ENCODE peak calls at places on chromosomes 13 and 19, in five cellular contexts. One of them, this sample, is unnamed.

GRCh38 chr13:47413112-47413511 is 516.3 kb upstream of the HTR2A start:
- DNase-seq in RWPE1: no peak
- DNase-seq in AG04450: no peak
- DNase-seq in AG10803: peak; percentile 66
- DNase-seq in GM12878: no peak
- DNase-seq in this sample: no peak

GRCh38 chr13:112704634-112705145 is 14.9 kb downstream of the ATP11A start:
- DNase-seq in RWPE1: no peak
- DNase-seq in AG04450: no peak
- DNase-seq in AG10803: no peak
- DNase-seq in GM12878: no peak
- DNase-seq in this sample: no peak

GRCh38 chr13:67143544-67144115 is 86.5 kb downstream of the PCDH9 start:
- DNase-seq in RWPE1: no peak
- DNase-seq in AG04450: no peak
- DNase-seq in AG10803: no peak
- DNase-seq in GM12878: no peak
- DNase-seq in this sample: no peak

GRCh38 chr13:53201454-53202225 is 173.0 kb downstream of the OLFM4 start:
- DNase-seq in RWPE1: peak; percentile 9
- DNase-seq in AG04450: no peak
- DNase-seq in AG10803: no peak
- DNase-seq in GM12878: no peak
- DNase-seq in this sample: no peak

GRCh38 chr19:28208745-28209144 is 1004.2 kb downstream of the UQCRFS1 start:
- DNase-seq in RWPE1: no peak
- DNase-seq in AG04450: no peak
- DNase-seq in AG10803: peak; percentile 2
- DNase-seq in GM12878: no peak
- DNase-seq in this sample: no peak

GRCh38 chr13:94707400-94708021 is 4.8 kb downstream of the SOX21 start:
- DNase-seq in RWPE1: peak; percentile 13
- DNase-seq in AG04450: no peak
- DNase-seq in AG10803: no peak
- DNase-seq in GM12878: no peak
- DNase-seq in this sample: no peak

GRCh38 chr13:31968473-31968872 is 63.1 kb upstream of the FRY start:
- DNase-seq in RWPE1: no peak
- DNase-seq in AG04450: no peak
- DNase-seq in AG10803: no peak
- DNase-seq in GM12878: no peak
- DNase-seq in this sample: no peak

GRCh38 chr19:35556846-35557538 is 6.5 kb downstream of the ATP4A start:
- DNase-seq in RWPE1: no peak
- DNase-seq in AG04450: no peak
- DNase-seq in AG10803: no peak
- DNase-seq in GM12878: no peak
- DNase-seq in this sample: no peak

GRCh38 chr19:1135454-1135853 is 31.7 kb downstream of the GPX4 start:
- DNase-seq in RWPE1: no peak
- DNase-seq in AG04450: no peak
- DNase-seq in AG10803: no peak
- DNase-seq in GM12878: no peak
- DNase-seq in this sample: no peak

GRCh38 chr13:98438246-98439135 is 138.4 kb downstream of the STK24 start:
- DNase-seq in RWPE1: no peak
- DNase-seq in AG04450: no peak
- DNase-seq in AG10803: no peak
- DNase-seq in GM12878: no peak
- DNase-seq in this sample: no peak

GRCh38 chr13:50893211-50893852 is 16.3 kb upstream of the RNASEH2B start:
- DNase-seq in RWPE1: no peak
- DNase-seq in AG04450: no peak
- DNase-seq in AG10803: peak; percentile 52
- DNase-seq in GM12878: no peak
- DNase-seq in this sample: no peak

GRCh38 chr19:30449191-30449590 is 77.0 kb downstream of the ZNF536 start:
- DNase-seq in RWPE1: no peak
- DNase-seq in AG04450: no peak
- DNase-seq in AG10803: peak; percentile 34
- DNase-seq in GM12878: no peak
- DNase-seq in this sample: no peak

GRCh38 chr13:24284876-24285275 is 24.5 kb upstream of the C1QTNF9 start:
- DNase-seq in RWPE1: no peak
- DNase-seq in AG04450: no peak
- DNase-seq in AG10803: no peak
- DNase-seq in GM12878: no peak
- DNase-seq in this sample: no peak

GRCh38 chr19:5369962-5370367 is 29.4 kb upstream of the PTPRS start:
- DNase-seq in RWPE1: no peak
- DNase-seq in AG04450: no peak
- DNase-seq in AG10803: no peak
- DNase-seq in GM12878: no peak
- DNase-seq in this sample: peak; percentile 18

GRCh38 chr19:30428856-30429255 is 56.7 kb downstream of the ZNF536 start:
- DNase-seq in RWPE1: no peak
- DNase-seq in AG04450: no peak
- DNase-seq in AG10803: no peak
- DNase-seq in GM12878: no peak
- DNase-seq in this sample: no peak

GRCh38 chr13:95243207-95243606 is 58.0 kb downstream of the ABCC4 start:
- DNase-seq in RWPE1: no peak
- DNase-seq in AG04450: no peak
- DNase-seq in AG10803: no peak
- DNase-seq in GM12878: no peak
- DNase-seq in this sample: no peak

GRCh38 chr19:806815-807421 is 9.7 kb downstream of the PTBP1 start:
- DNase-seq in RWPE1: no peak
- DNase-seq in AG04450: no peak
- DNase-seq in AG10803: no peak
- DNase-seq in GM12878: no peak
- DNase-seq in this sample: no peak

GRCh38 chr19:56720281-56720680 is 48.7 kb upstream of the ZNF835 start:
- DNase-seq in RWPE1: no peak
- DNase-seq in AG04450: no peak
- DNase-seq in AG10803: no peak
- DNase-seq in GM12878: no peak
- DNase-seq in this sample: no peak

GRCh38 chr13:95457294-95457693 is 95.2 kb upstream of the CLDN10 start:
- DNase-seq in RWPE1: no peak
- DNase-seq in AG04450: no peak
- DNase-seq in AG10803: no peak
- DNase-seq in GM12878: peak; percentile 89
- DNase-seq in this sample: no peak

GRCh38 chr13:78499802-78500201 is 103.5 kb downstream of the POU4F1 start:
- DNase-seq in RWPE1: no peak
- DNase-seq in AG04450: no peak
- DNase-seq in AG10803: no peak
- DNase-seq in GM12878: no peak
- DNase-seq in this sample: no peak

GRCh38 chr13:46530084-46530935 is 22.7 kb upstream of the LRCH1 start:
- DNase-seq in RWPE1: no peak
- DNase-seq in AG04450: no peak
- DNase-seq in AG10803: peak; percentile 22
- DNase-seq in GM12878: no peak
- DNase-seq in this sample: no peak

GRCh38 chr13:38394777-38395504 is 45.3 kb downstream of the UFM1 start:
- DNase-seq in RWPE1: no peak
- DNase-seq in AG04450: no peak
- DNase-seq in AG10803: peak; percentile 52
- DNase-seq in GM12878: no peak
- DNase-seq in this sample: no peak

GRCh38 chr13:82701021-82701420 is 1181.3 kb downstream of the SLITRK1 start:
- DNase-seq in RWPE1: no peak
- DNase-seq in AG04450: no peak
- DNase-seq in AG10803: no peak
- DNase-seq in GM12878: no peak
- DNase-seq in this sample: no peak

GRCh38 chr13:111186305-111186930 is 71.3 kb downstream of the ARHGEF7 start:
- DNase-seq in RWPE1: no peak
- DNase-seq in AG04450: no peak
- DNase-seq in AG10803: no peak
- DNase-seq in GM12878: no peak
- DNase-seq in this sample: no peak

GRCh38 chr13:82358284-82358683 is 1524.0 kb downstream of the SLITRK1 start:
- DNase-seq in RWPE1: no peak
- DNase-seq in AG04450: no peak
- DNase-seq in AG10803: no peak
- DNase-seq in GM12878: no peak
- DNase-seq in this sample: no peak

GRCh38 chr13:80132741-80133601 is 208.0 kb downstream of the SPRY2 start:
- DNase-seq in RWPE1: no peak
- DNase-seq in AG04450: no peak
- DNase-seq in AG10803: peak; percentile 38
- DNase-seq in GM12878: no peak
- DNase-seq in this sample: no peak

GRCh38 chr19:18499055-18499775 is 22.7 kb downstream of the ELL start:
- DNase-seq in RWPE1: no peak
- DNase-seq in AG04450: no peak
- DNase-seq in AG10803: no peak
- DNase-seq in GM12878: no peak
- DNase-seq in this sample: no peak

GRCh38 chr13:54980651-54981050 is 1952.0 kb downstream of the OLFM4 start:
- DNase-seq in RWPE1: no peak
- DNase-seq in AG04450: no peak
- DNase-seq in AG10803: no peak
- DNase-seq in GM12878: no peak
- DNase-seq in this sample: no peak

GRCh38 chr13:41590643-41591042 is 133.3 kb downstream of the RGCC start:
- DNase-seq in RWPE1: peak; percentile 44
- DNase-seq in AG04450: no peak
- DNase-seq in AG10803: no peak
- DNase-seq in GM12878: no peak
- DNase-seq in this sample: no peak

GRCh38 chr13:74066937-74067336 is 67.3 kb downstream of the KLF12 start:
- DNase-seq in RWPE1: no peak
- DNase-seq in AG04450: no peak
- DNase-seq in AG10803: no peak
- DNase-seq in GM12878: no peak
- DNase-seq in this sample: no peak

GRCh38 chr19:35006999-35007365 is 6.9 kb downstream of the GRAMD1A start:
- DNase-seq in RWPE1: no peak
- DNase-seq in AG04450: no peak
- DNase-seq in AG10803: no peak
- DNase-seq in GM12878: no peak
- DNase-seq in this sample: no peak

GRCh38 chr13:27659466-27659865 is 37.8 kb downstream of the POLR1D start:
- DNase-seq in RWPE1: no peak
- DNase-seq in AG04450: no peak
- DNase-seq in AG10803: no peak
- DNase-seq in GM12878: no peak
- DNase-seq in this sample: no peak

GRCh38 chr19:45636275-45636674 is 2.9 kb downstream of the EML2 start:
- DNase-seq in RWPE1: no peak
- DNase-seq in AG04450: no peak
- DNase-seq in AG10803: no peak
- DNase-seq in GM12878: no peak
- DNase-seq in this sample: no peak

GRCh38 chr13:45678282-45678681 is 23.8 kb upstream of the CBY2 start:
- DNase-seq in RWPE1: no peak
- DNase-seq in AG04450: no peak
- DNase-seq in AG10803: no peak
- DNase-seq in GM12878: no peak
- DNase-seq in this sample: no peak

DNA sequence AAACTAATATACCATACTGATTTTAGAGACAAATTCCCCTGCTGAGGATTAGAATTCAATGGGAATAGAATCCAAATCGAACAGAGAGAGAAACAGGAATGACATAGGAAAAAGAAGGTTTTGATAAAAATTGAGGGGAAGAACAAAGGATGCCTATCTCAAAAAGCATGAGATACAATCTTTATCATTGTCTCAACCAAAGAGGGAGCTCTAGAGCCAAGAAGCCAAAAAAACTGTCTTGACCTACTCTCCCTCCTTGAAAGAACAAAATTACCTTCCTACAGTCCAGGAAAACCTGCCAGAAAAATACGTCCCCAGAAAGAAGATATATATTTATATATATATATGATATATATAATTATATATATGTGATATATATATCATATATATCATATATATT is 39.2 kb upstream of the MIR17HG start:
- DNase-seq in RWPE1: no peak
- DNase-seq in AG04450: no peak
- DNase-seq in AG10803: no peak
- DNase-seq in GM12878: no peak
- DNase-seq in this sample: no peak
- TF ChIP-seq CTCF in RWPE1: no peak
- TF ChIP-seq CTCF in AG04450: peak; percentile 23
- TF ChIP-seq CTCF in AG10803: no peak
- TF ChIP-seq CTCF in GM12878: peak; percentile 24
- TF ChIP-seq CTCF in this sample: no peak

GRCh38 chr19:12859546-12859945 is 21.2 kb downstream of the MAST1 start:
- DNase-seq in RWPE1: no peak
- DNase-seq in AG04450: no peak
- DNase-seq in AG10803: no peak
- DNase-seq in GM12878: no peak
- DNase-seq in this sample: no peak
- TF ChIP-seq CTCF in RWPE1: no peak
- TF ChIP-seq CTCF in AG04450: no peak
- TF ChIP-seq CTCF in AG10803: no peak
- TF ChIP-seq CTCF in GM12878: no peak
- TF ChIP-seq CTCF in this sample: no peak

GRCh38 chr13:20294497-20294896 is 62.4 kb upstream of the GJB6 start:
- DNase-seq in RWPE1: no peak
- DNase-seq in AG04450: no peak
- DNase-seq in AG10803: no peak
- DNase-seq in GM12878: no peak
- DNase-seq in this sample: no peak
- TF ChIP-seq CTCF in RWPE1: no peak
- TF ChIP-seq CTCF in AG04450: peak; percentile 7
- TF ChIP-seq CTCF in AG10803: peak; percentile 5
- TF ChIP-seq CTCF in GM12878: no peak
- TF ChIP-seq CTCF in this sample: no peak

GRCh38 chr19:15758379-15758778 is 20.6 kb downstream of the OR10H3 start:
- DNase-seq in RWPE1: no peak
- DNase-seq in AG04450: no peak
- DNase-seq in AG10803: no peak
- DNase-seq in GM12878: no peak
- DNase-seq in this sample: no peak

GRCh38 chr19:15759962-15760565 is 22.3 kb downstream of the OR10H3 start:
- DNase-seq in RWPE1: no peak
- DNase-seq in AG04450: no peak
- DNase-seq in AG10803: no peak
- DNase-seq in GM12878: no peak
- DNase-seq in this sample: no peak
- TF ChIP-seq CTCF in RWPE1: no peak
- TF ChIP-seq CTCF in AG04450: no peak
- TF ChIP-seq CTCF in AG10803: no peak
- TF ChIP-seq CTCF in GM12878: peak; percentile 26
- TF ChIP-seq CTCF in this sample: no peak

This sample was measured in activated B cell treated with CpG ODN at 0.5 μM for 24 hours.